ENCODE peak calls at places on chromosomes 13 and 19, in five cellular contexts. D is breast epithelium, V is SK-N-SH, M is upper lobe of left lung, W is K562. F is an unnamed sample.

GRCh38 chr13:108586826-108587225 is 42.6 kb upstream of the MYO16 start:
- DNase-seq in W (no peak), V (no peak), M (no peak), D (no peak), F (no peak)

GRCh38 chr19:55173186-55173716 is 6.8 kb upstream of the DNAAF3 start:
- DNase-seq in D (no peak), W (no peak), M (peak), V (no peak), F (no peak)

GRCh38 chr13:49958321-49958720 is 22.2 kb upstream of the SPRYD7 start:
- DNase-seq in M (no peak), D (no peak), V (no peak), W (no peak), F (no peak)

GRCh38 chr19:17292301-17293074 is 10.7 kb downstream of the ABHD8 start:
- DNase-seq in M (peak), W (peak), V (peak), D (no peak), F (peak)

GRCh38 chr13:44238011-44238421 is 135.6 kb upstream of the SERP2 start:
- DNase-seq in D (no peak), V (peak), W (no peak), M (no peak), F (no peak)

GRCh38 chr13:76723551-76724232 is 162.5 kb downstream of the KCTD12 start:
- DNase-seq in D (no peak), W (no peak), M (no peak), V (no peak), F (no peak)

GRCh38 chr19:17837972-17838371 is 9.8 kb downstream of the JAK3 start:
- DNase-seq in V (no peak), W (no peak), M (no peak), D (no peak), F (no peak)

GRCh38 chr19:16111909-16112752 is 442 bp downstream of the RAB8A start:
- DNase-seq in W (peak), D (no peak), V (no peak), M (no peak), F (no peak)

GRCh38 chr13:27533155-27533643 is 82.8 kb upstream of the MTIF3 start:
- DNase-seq in M (peak), D (peak), V (peak), W (peak), F (peak)

GRCh38 chr19:37928527-37929286 is 21.7 kb downstream of the SIPA1L3 start:
- DNase-seq in W (no peak), V (no peak), D (no peak), M (peak), F (peak)

GRCh38 chr13:44153536-44153935 is 220.1 kb upstream of the SERP2 start:
- DNase-seq in W (no peak), D (no peak), M (no peak), V (no peak), F (no peak)

GRCh38 chr13:94595006-94595942 is 678 bp downstream of the TGDS start:
- DNase-seq in M (no peak), V (peak), W (peak), D (no peak), F (no peak)

GRCh38 chr19:36221474-36221873 is 6.6 kb downstream of the ZNF146 start:
- DNase-seq in M (no peak), W (no peak), D (no peak), V (no peak), F (no peak)

GRCh38 chr13:106182404-106182803 is 353.1 kb downstream of the EFNB2 start:
- DNase-seq in W (no peak), M (no peak), D (no peak), V (no peak), F (no peak)

GRCh38 chr19:16319466-16319865 is 5.2 kb upstream of the KLF2 start:
- DNase-seq in M (no peak), W (no peak), V (no peak), D (no peak), F (no peak)

GRCh38 chr13:91155512-91156114 is 191.9 kb upstream of the MIR17HG start:
- DNase-seq in W (no peak), D (no peak), M (no peak), V (no peak), F (no peak)

GRCh38 chr13:77898097-77898496 is 20.5 kb downstream of the EDNRB start:
- DNase-seq in W (no peak), D (no peak), M (no peak), V (no peak), F (no peak)

GRCh38 chr13:39266426-39266825 is 228.2 kb downstream of the NHLRC3 start:
- DNase-seq in V (no peak), D (no peak), M (no peak), W (no peak), F (no peak)

GRCh38 chr13:110262944-110263343 is 44.0 kb downstream of the COL4A1 start:
- DNase-seq in D (no peak), W (no peak), M (no peak), V (no peak), F (no peak)

GRCh38 chr13:47454986-47455385 is 546.1 kb downstream of the SUCLA2 start:
- DNase-seq in M (no peak), W (no peak), D (no peak), V (no peak), F (no peak)

GRCh38 chr13:41231786-41232185 is 31.6 kb downstream of the MTRF1 start:
- DNase-seq in V (no peak), W (peak), D (no peak), M (no peak), F (no peak)

GRCh38 chr13:36713842-36714241 is 40.0 kb downstream of the SERTM1 start:
- DNase-seq in W (no peak), D (no peak), M (no peak), V (no peak), F (no peak)

GRCh38 chr13:43978688-43979087 is 99.0 kb downstream of the LACC1 start:
- DNase-seq in D (no peak), W (no peak), V (no peak), M (no peak), F (no peak)

GRCh38 chr13:48656621-48657020 is 2.9 kb downstream of the CYSLTR2 start:
- DNase-seq in M (no peak), V (no peak), D (no peak), W (no peak), F (no peak)

GRCh38 chr19:5484398-5485285 is 29.4 kb downstream of the ZNRF4 start:
- DNase-seq in D (no peak), V (peak), W (no peak), M (no peak), F (no peak)

GRCh38 chr13:50320297-50320862 is 305.1 kb downstream of the KCNRG start:
- DNase-seq in V (no peak), M (no peak), W (no peak), D (no peak), F (no peak)

GRCh38 chr13:107447591-107447990 is 767.7 kb downstream of the LIG4 start:
- DNase-seq in W (no peak), D (no peak), V (no peak), M (no peak), F (no peak)

GRCh38 chr19:36196249-36196648 is 18.2 kb downstream of the ZNF565 start:
- DNase-seq in D (no peak), V (no peak), M (no peak), W (no peak), F (no peak)

GRCh38 chr13:109835321-109835720 is 48.9 kb upstream of the IRS2 start:
- DNase-seq in W (no peak), V (no peak), M (no peak), D (no peak), F (no peak)

GRCh38 chr13:36530050-36530789 is 97.9 kb downstream of the CCNA1 start:
- DNase-seq in W (no peak), V (no peak), D (no peak), M (no peak), F (no peak)

GRCh38 chr13:81551036-81551435 is 1210.1 kb upstream of the SPRY2 start:
- DNase-seq in V (no peak), W (no peak), D (no peak), M (no peak), F (no peak)

GRCh38 chr19:51122112-51122981 is 2.4 kb upstream of the SIGLEC9 start:
- DNase-seq in W (peak), V (no peak), D (no peak), M (no peak), F (no peak)

GRCh38 chr19:7415163-7415856 is 66.6 kb downstream of the ARHGEF18 start:
- DNase-seq in D (peak), W (no peak), M (peak), V (no peak), F (no peak)
- TF ChIP-seq POLR2AphosphoS5 in D (no peak), W (no peak), M (peak), V (no peak), F (no peak)

GRCh38 chr19:13790354-13790753 is 4.9 kb upstream of the ZSWIM4 start:
- DNase-seq in W (no peak), M (no peak), D (no peak), V (no peak), F (no peak)
- TF ChIP-seq POLR2AphosphoS5 in W (no peak), M (no peak), D (no peak), V (no peak), F (no peak)

GRCh38 chr13:28743045-28743444 is 24.3 kb upstream of the SLC46A3 start:
- DNase-seq in M (no peak), W (no peak), D (no peak), V (no peak), F (no peak)
- TF ChIP-seq POLR2AphosphoS5 in M (no peak), W (no peak), D (no peak), V (no peak), F (no peak)

DNA sequence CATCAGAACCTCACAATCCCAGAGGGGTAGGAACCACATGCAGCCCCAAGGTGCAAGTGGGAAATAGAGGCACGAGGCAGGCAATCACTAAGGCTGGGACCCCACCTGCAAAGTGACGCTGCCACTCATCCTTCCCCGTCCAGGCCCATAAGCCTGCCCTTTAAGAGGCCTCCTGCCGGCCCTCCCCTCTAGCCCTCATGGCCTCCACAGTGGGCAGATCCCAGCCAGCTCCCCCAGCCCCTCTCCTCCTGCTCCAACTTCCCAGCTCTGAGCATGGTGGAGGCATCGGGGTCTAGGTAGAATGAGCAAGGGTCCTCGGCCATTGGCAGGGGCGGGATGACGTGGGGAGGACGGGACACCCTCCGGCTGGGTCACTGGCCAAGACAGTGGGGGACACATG is 2.7 kb downstream of the ZSCAN18 start:
- DNase-seq in D (no peak), W (no peak), V (no peak), M (no peak), F (no peak)
- TF ChIP-seq POLR2AphosphoS5 in D (no peak), W (no peak), V (no peak), M (no peak), F (no peak)

GRCh38 chr13:69641773-69642172 is 465.9 kb upstream of the ATXN8OS start:
- DNase-seq in W (no peak), M (no peak), V (no peak), D (no peak), F (no peak)
- TF ChIP-seq POLR2AphosphoS5 in W (no peak), M (no peak), V (no peak), D (no peak), F (no peak)

GRCh38 chr13:51995677-51996551 is 15.3 kb downstream of the ATP7B start:
- DNase-seq in W (peak), D (no peak), V (no peak), M (no peak), F (no peak)
- TF ChIP-seq POLR2AphosphoS5 in W (no peak), D (no peak), V (no peak), M (no peak), F (no peak)

GRCh38 chr19:10180459-10180858 is 14.3 kb downstream of the DNMT1 start:
- DNase-seq in V (no peak), W (no peak), M (no peak), D (no peak), F (no peak)

GRCh38 chr19:10182847-10183246 is 11.9 kb downstream of the DNMT1 start:
- DNase-seq in V (no peak), D (no peak), M (no peak), W (no peak), F (no peak)

GRCh38 chr19:10184636-10185035 is 10.1 kb downstream of the DNMT1 start:
- DNase-seq in W (no peak), V (no peak), M (no peak), D (peak), F (no peak)

GRCh38 chr19:10187315-10187714 is 7.4 kb downstream of the DNMT1 start:
- DNase-seq in V (no peak), M (no peak), W (no peak), D (no peak), F (no peak)

GRCh38 chr19:10183926-10184325 is 10.8 kb downstream of the DNMT1 start:
- DNase-seq in D (no peak), M (no peak), V (no peak), W (no peak), F (no peak)
- TF ChIP-seq POLR2AphosphoS5 in D (no peak), M (no peak), V (no peak), W (no peak), F (no peak)

F was measured in GM12891.